ENCODE peak calls at places on chromosome 20, in eight cellular contexts. Q is ACHN; R is retina; U is colonic mucosa; F is NCI-H774; D is EL; G is activated naive CD4-positive, alpha-beta T cell treated with anti-CD3 and anti-CD28 coated beads, Interleukin-2, amount 50 U/mL, for 72 hours; X is T-helper 1 cell. E is an unnamed sample.
A peak's percentile ranks its signal among the peaks of the same experiment; 100 is the strongest.

GRCh38 chr20:48189177-48189576 is 403.9 kb upstream of the SULF2 start:
- DNase-seq in Q (peak; percentile 25), R (no peak), U (no peak), F (no peak), D (peak; percentile 35), G (no peak), X (no peak), E (no peak)

GRCh38 chr20:51064160-51064559 is 41.3 kb upstream of the KCNG1 start:
- DNase-seq in Q (no peak), R (no peak), U (no peak), F (no peak), D (no peak), G (no peak), X (no peak), E (no peak)

GRCh38 chr20:36830791-36831691 is 44.9 kb upstream of the TLDC2 start:
- DNase-seq in Q (no peak), R (no peak), U (no peak), F (no peak), D (peak; percentile 84), G (no peak), X (no peak), E (no peak)

GRCh38 chr20:44204156-44204831 is 6.3 kb downstream of the OSER1 start:
- DNase-seq in Q (peak; percentile 89), R (no peak), U (no peak), F (no peak), D (peak; percentile 92), G (no peak), X (no peak), E (no peak)

GRCh38 chr20:7841967-7842301 is 98.3 kb downstream of the HAO1 start:
- DNase-seq in Q (peak; percentile 39), R (no peak), U (no peak), F (no peak), D (peak; percentile 73), G (no peak), X (no peak), E (no peak)

GRCh38 chr20:25549866-25550477 is 35.4 kb downstream of the NINL start:
- DNase-seq in Q (no peak), R (no peak), U (no peak), F (no peak), D (no peak), G (no peak), X (no peak), E (no peak)

GRCh38 chr20:24350923-24351368 is 118.5 kb upstream of the SYNDIG1 start:
- DNase-seq in Q (no peak), R (no peak), U (no peak), F (no peak), D (peak; percentile 31), G (no peak), X (no peak), E (no peak)

GRCh38 chr20:46298374-46298773 is 9.9 kb downstream of the CDH22 start:
- DNase-seq in Q (no peak), R (no peak), U (no peak), F (no peak), D (no peak), G (no peak), X (no peak), E (no peak)

GRCh38 chr20:7171911-7172310 is 404.4 kb downstream of the BMP2 start:
- DNase-seq in Q (no peak), R (no peak), U (no peak), F (no peak), D (no peak), G (no peak), X (no peak), E (no peak)

GRCh38 chr20:59723108-59723500 is 118.8 kb downstream of the PHACTR3 start:
- DNase-seq in Q (no peak), R (peak; percentile 24), U (peak; percentile 9), F (no peak), D (no peak), G (no peak), X (no peak), E (no peak)

GRCh38 chr20:33372993-33373441 is 28.3 kb downstream of the CDK5RAP1 start:
- DNase-seq in Q (peak; percentile 17), R (no peak), U (no peak), F (no peak), D (no peak), G (no peak), X (no peak), E (no peak)

E was measured in K562.